ENCODE peak calls at places on chromosomes 2 and 18, in five cellular contexts. Q, F, P, W and Y are unnamed samples.
A peak's percentile ranks its signal among the peaks of the same experiment; 100 is the strongest.

GRCh38 chr2:44135771-44136170 is 32.9 kb upstream of the PPM1B start:
- DNase-seq in Q (no peak), F (no peak), P (no peak), W (peak; percentile 58), Y (no peak)

GRCh38 chr2:23137161-23137560 is 247.8 kb upstream of the KLHL29 start:
- DNase-seq in Q (no peak), F (no peak), P (no peak), W (no peak), Y (no peak)

GRCh38 chr2:170739048-170739447 is 23.9 kb downstream of the SP5 start:
- DNase-seq in Q (peak; percentile 93), F (no peak), P (no peak), W (no peak), Y (no peak)

GRCh38 chr2:37802899-37803379 is 122.1 kb upstream of the RMDN2 start:
- DNase-seq in Q (peak; percentile 91), F (peak; percentile 16), P (no peak), W (no peak), Y (no peak)

GRCh38 chr18:48441405-48441881 is 32.3 kb upstream of the ZBTB7C start:
- DNase-seq in Q (no peak), F (no peak), P (no peak), W (no peak), Y (no peak)

GRCh38 chr2:135169900-135170753 is 118.0 kb downstream of the RAB3GAP1 start:
- DNase-seq in Q (no peak), F (no peak), P (no peak), W (no peak), Y (no peak)

GRCh38 chr18:75269140-75269676 is 58.6 kb downstream of the TSHZ1 start:
- DNase-seq in Q (no peak), F (no peak), P (no peak), W (no peak), Y (no peak)

GRCh38 chr2:46318579-46319460 is 21.6 kb downstream of the EPAS1 start:
- DNase-seq in Q (peak; percentile 78), F (no peak), P (no peak), W (no peak), Y (no peak)

GRCh38 chr2:96507957-96508520 is 2.9 kb upstream of the NEURL3 start:
- DNase-seq in Q (peak; percentile 57), F (peak; percentile 60), P (peak; percentile 81), W (peak; percentile 94), Y (peak; percentile 90)

GRCh38 chr2:46985512-46985911 is 69.9 kb upstream of the MCFD2 start:
- DNase-seq in Q (peak; percentile 51), F (no peak), P (no peak), W (no peak), Y (no peak)

GRCh38 chr2:205698556-205699282 is 16.4 kb downstream of the NRP2 start:
- DNase-seq in Q (peak; percentile 55), F (no peak), P (no peak), W (no peak), Y (no peak)

GRCh38 chr2:11213090-11213638 is 57.9 kb downstream of the SLC66A3 start:
- DNase-seq in Q (no peak), F (no peak), P (no peak), W (no peak), Y (no peak)

GRCh38 chr18:45637546-45638327 is 22.5 kb downstream of the SLC14A2 start:
- DNase-seq in Q (no peak), F (no peak), P (no peak), W (peak; percentile 35), Y (no peak)

GRCh38 chr2:150549381-150549780 is 61.9 kb upstream of the RND3 start:
- DNase-seq in Q (peak; percentile 83), F (no peak), P (no peak), W (no peak), Y (no peak)

GRCh38 chr2:234444888-234445287 is 52.0 kb downstream of the ARL4C start:
- DNase-seq in Q (peak; percentile 88), F (no peak), P (peak; percentile 75), W (peak; percentile 10), Y (peak; percentile 53)

GRCh38 chr2:27705851-27706622 is 42.3 kb downstream of the SLC4A1AP start:
- DNase-seq in Q (peak; percentile 100), F (peak; percentile 90), P (no peak), W (no peak), Y (no peak)

GRCh38 chr2:205612661-205613060 is 69.6 kb upstream of the NRP2 start:
- DNase-seq in Q (no peak), F (no peak), P (no peak), W (no peak), Y (no peak)

GRCh38 chr2:177998006-177998405 is 74.6 kb downstream of the PDE11A start:
- DNase-seq in Q (peak; percentile 39), F (no peak), P (no peak), W (no peak), Y (no peak)

GRCh38 chr2:180607501-180608060 is 372.8 kb upstream of the UBE2E3 start:
- DNase-seq in Q (no peak), F (no peak), P (no peak), W (no peak), Y (no peak)

GRCh38 chr2:125450092-125450491 is 1205.9 kb upstream of the GYPC start:
- DNase-seq in Q (no peak), F (no peak), P (no peak), W (no peak), Y (no peak)

GRCh38 chr2:28926837-28927236 is 32.4 kb downstream of the WDR43 start:
- DNase-seq in Q (peak; percentile 78), F (no peak), P (no peak), W (no peak), Y (no peak)

GRCh38 chr2:122960727-122961641 is 1064.1 kb upstream of the CNTNAP5 start:
- DNase-seq in Q (peak; percentile 84), F (no peak), P (no peak), W (no peak), Y (no peak)

GRCh38 chr2:17958486-17959092 is 80.1 kb downstream of the KCNS3 start:
- DNase-seq in Q (no peak), F (no peak), P (no peak), W (no peak), Y (no peak)

GRCh38 chr2:40451926-40452605 is at the start of gene SLC8A1:
- DNase-seq in Q (peak; percentile 54), F (no peak), P (no peak), W (peak; percentile 76), Y (no peak)

GRCh38 chr2:132797551-132797950 is 127.5 kb upstream of the LYPD1 start:
- DNase-seq in Q (no peak), F (no peak), P (no peak), W (no peak), Y (no peak)

GRCh38 chr2:119746836-119747235 is 12.9 kb upstream of the PTPN4 start:
- DNase-seq in Q (peak; percentile 48), F (no peak), P (no peak), W (no peak), Y (no peak)

GRCh38 chr2:37923308-37924055 is 1.6 kb upstream of the RMDN2 start:
- DNase-seq in Q (no peak), F (no peak), P (no peak), W (no peak), Y (no peak)

GRCh38 chr2:207469953-207470699 is 59.6 kb upstream of the CREB1 start:
- DNase-seq in Q (no peak), F (no peak), P (no peak), W (no peak), Y (no peak)

DNA sequence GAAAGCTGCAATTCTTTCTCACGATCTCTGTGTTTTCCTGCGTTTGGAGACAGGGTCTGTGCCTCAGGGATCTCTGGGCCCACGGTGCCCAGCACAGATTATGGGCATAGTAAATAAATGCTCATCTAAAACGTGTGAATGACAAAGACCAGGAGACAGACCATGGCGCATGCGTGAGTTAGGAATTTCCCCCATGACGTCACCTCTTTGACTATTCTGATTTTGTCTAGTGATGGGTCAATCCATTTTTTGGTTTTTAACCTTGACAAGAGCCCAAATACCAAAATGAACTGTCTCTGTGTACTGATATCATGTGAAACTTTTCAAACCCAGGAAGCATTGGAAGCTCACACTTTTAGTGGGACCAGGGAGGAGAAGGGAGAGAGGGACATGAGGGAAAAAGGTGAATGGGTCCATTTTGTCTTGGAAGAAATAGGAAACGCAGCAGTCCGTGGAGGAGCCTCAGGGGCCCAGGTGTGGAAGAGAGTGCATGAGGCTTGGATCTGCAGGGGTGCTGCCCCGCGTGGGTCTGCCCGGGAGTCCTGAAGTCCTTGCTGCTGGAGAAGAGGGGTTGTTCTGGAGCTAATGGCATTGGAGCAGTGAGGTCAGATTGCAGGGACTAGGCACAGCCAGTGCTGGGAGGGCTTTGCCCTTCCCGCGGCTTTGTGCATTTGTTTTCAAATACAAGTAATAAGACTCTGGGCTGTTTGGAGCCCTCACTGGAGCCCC is 172.2 kb downstream of the ASB1 start:
- DNase-seq in Q (no peak), F (no peak), P (no peak), W (no peak), Y (no peak)
- TF ChIP-seq CTCF in Q (no peak), F (no peak), P (no peak), W (no peak), Y (no peak)

GRCh38 chr2:232633413-232634318 is at the start of gene EFHD1:
- DNase-seq in Q (peak; percentile 70), F (peak; percentile 75), P (peak; percentile 25), W (peak; percentile 94), Y (no peak)

GRCh38 chr2:232634319-232635150 is 1.1 kb downstream of the EFHD1 start:
- DNase-seq in Q (no peak), F (no peak), P (no peak), W (peak; percentile 79), Y (no peak)

GRCh38 chr2:232632229-232632903 is 1.0 kb upstream of the EFHD1 start:
- DNase-seq in Q (no peak), F (no peak), P (no peak), W (no peak), Y (no peak)

GRCh38 chr2:232635820-232636219 is 2.4 kb downstream of the EFHD1 start:
- DNase-seq in Q (no peak), F (no peak), P (no peak), W (no peak), Y (no peak)

DNA sequence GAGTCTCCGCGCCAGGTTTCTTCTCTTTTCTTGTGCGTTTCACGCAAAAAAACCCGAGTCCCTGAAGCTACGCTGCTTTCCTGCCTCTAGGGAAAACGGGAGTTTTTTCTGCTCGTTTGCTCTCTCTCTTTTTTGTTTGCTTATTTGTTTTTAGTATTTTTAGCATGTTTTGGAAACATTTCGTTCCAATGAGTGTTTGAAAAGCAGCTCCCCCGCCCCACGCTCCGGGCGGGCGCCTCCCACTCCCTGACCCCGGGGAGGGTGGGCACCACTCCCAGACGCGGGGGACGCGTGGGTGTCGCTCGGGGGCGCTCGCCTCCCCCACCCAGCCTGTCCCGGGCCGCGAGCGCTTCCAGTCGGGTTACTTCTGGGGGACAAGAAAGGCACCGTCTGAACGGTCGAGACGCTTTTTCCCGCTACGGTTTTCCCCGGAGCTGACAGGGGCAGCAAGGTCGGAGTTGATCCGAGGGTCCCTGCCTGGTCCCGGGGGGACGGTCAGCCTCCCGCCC is 446 bp upstream of the EFHD1 start:
- DNase-seq in Q (no peak), F (no peak), P (no peak), W (peak; percentile 47), Y (no peak)
- TF ChIP-seq CTCF in Q (no peak), F (no peak), P (no peak), W (peak; percentile 29), Y (no peak)

GRCh38 chr18:46953195-46953594 is 35.8 kb downstream of the KATNAL2 start:
- DNase-seq in Q (no peak), F (no peak), P (no peak), W (no peak), Y (no peak)

GRCh38 chr18:46946656-46947282 is 29.4 kb downstream of the KATNAL2 start:
- DNase-seq in Q (peak; percentile 89), F (peak; percentile 28), P (peak; percentile 63), W (peak; percentile 98), Y (peak; percentile 36)

GRCh38 chr18:46950064-46950656 is 32.8 kb downstream of the KATNAL2 start:
- DNase-seq in Q (peak; percentile 19), F (no peak), P (no peak), W (no peak), Y (no peak)
- TF ChIP-seq CTCF in Q (peak; percentile 40), F (no peak), P (no peak), W (peak; percentile 80), Y (peak; percentile 53)

GRCh38 chr18:71942433-71942832 is 601.7 kb downstream of the CBLN2 start:
- DNase-seq in Q (peak; percentile 11), F (no peak), P (no peak), W (peak; percentile 60), Y (no peak)
- TF ChIP-seq CTCF in Q (no peak), F (no peak), P (no peak), W (peak; percentile 57), Y (no peak)